ENCODE peak calls at places on chromosome 16, in six cellular contexts. G is stomach; W is sigmoid colon; D is cardiac fibroblast; C is NCI-H1092 treated with DMSO at 0.1 percent for 48 hours; A is activated CD8-positive, alpha-beta T cell treated with anti-CD3 and anti-CD28 coated beads, Interleukin-2, amount 10 ng/mL, durations not matched to agents 7 days and 5 days. O is an unnamed sample.

GRCh38 chr16:30958164-30959083 is 870 bp downstream of the SETD1A start:
- DNase-seq in A (no peak), C (peak), G (peak), D (peak), W (no peak), O (no peak)

GRCh38 chr16:89037261-89038152 is 56.1 kb upstream of the ACSF3 start:
- DNase-seq in A (peak), W (no peak), D (peak), C (no peak), G (no peak), O (peak)

GRCh38 chr16:89320717-89321501 is 103.4 kb downstream of the ZNF778 start:
- DNase-seq in D (peak), G (peak), C (peak), W (no peak), A (no peak), O (peak)

GRCh38 chr16:11994187-11995119 is 17.9 kb downstream of the SNX29 start:
- DNase-seq in C (no peak), G (no peak), A (no peak), D (no peak), W (peak), O (no peak)

GRCh38 chr16:64475627-64476351 is 646.1 kb downstream of the CDH11 start:
- DNase-seq in D (peak), A (no peak), C (no peak), G (no peak), W (no peak), O (no peak)

GRCh38 chr16:82043680-82044584 is 8.9 kb downstream of the HSD17B2 start:
- DNase-seq in G (no peak), W (no peak), A (no peak), C (no peak), D (peak), O (no peak)

GRCh38 chr16:89167425-89167941 is 4.1 kb upstream of the CDH15 start:
- DNase-seq in A (peak), D (peak), C (peak), G (peak), W (peak), O (no peak)

GRCh38 chr16:60582528-60582927 is 1453.7 kb downstream of the CDH8 start:
- DNase-seq in D (no peak), C (no peak), W (no peak), A (no peak), G (no peak), O (no peak)

GRCh38 chr16:101586-101985 is 23.6 kb downstream of the MPG start:
- DNase-seq in D (no peak), W (no peak), C (no peak), G (no peak), A (no peak), O (no peak)

GRCh38 chr16:746637-747036 is 5.8 kb upstream of the CIAO3 start:
- DNase-seq in D (no peak), A (no peak), C (no peak), G (no peak), W (no peak), O (peak)

GRCh38 chr16:89534147-89534788 is 26.1 kb downstream of the SPG7 start:
- DNase-seq in W (no peak), A (peak), D (peak), C (no peak), G (no peak), O (no peak)

GRCh38 chr16:89031715-89032659 is 55.0 kb upstream of the CBFA2T3 start:
- DNase-seq in G (peak), A (peak), W (no peak), D (no peak), C (no peak), O (peak)

GRCh38 chr16:14181371-14182050 is 110.4 kb downstream of the MRTFB start:
- DNase-seq in G (no peak), A (no peak), D (peak), C (no peak), W (no peak), O (no peak)

GRCh38 chr16:89478576-89479221 is 11.7 kb downstream of the ANKRD11 start:
- DNase-seq in G (no peak), W (no peak), C (no peak), A (no peak), D (no peak), O (no peak)

GRCh38 chr16:10942352-10943297 is at the start of gene DEXI:
- DNase-seq in G (peak), C (peak), D (peak), W (peak), A (peak), O (no peak)

GRCh38 chr16:31273676-31274075 is 13.9 kb downstream of the ITGAM start:
- DNase-seq in G (no peak), D (no peak), A (no peak), W (no peak), C (no peak), O (no peak)

GRCh38 chr16:29926675-29927522 is 873 bp upstream of the KCTD13 start:
- DNase-seq in A (no peak), W (peak), D (no peak), C (peak), G (no peak), O (no peak)

GRCh38 chr16:2769675-2770056 is 7.4 kb downstream of the ELOB start:
- DNase-seq in C (no peak), D (peak), W (no peak), G (peak), A (no peak), O (peak)

GRCh38 chr16:68070811-68071546 is 14.2 kb upstream of the NFATC3 start:
- DNase-seq in A (no peak), D (no peak), C (no peak), W (no peak), G (no peak), O (peak)

GRCh38 chr16:87982491-87983415 is 31.5 kb downstream of the BANP start:
- DNase-seq in C (no peak), D (no peak), W (peak), G (no peak), A (no peak), O (no peak)

GRCh38 chr16:85579199-85579598 is 33.9 kb upstream of the GSE1 start:
- DNase-seq in A (no peak), G (no peak), W (no peak), D (no peak), C (no peak), O (no peak)